ENCODE peak calls at places on chromosomes 3 and 15, in four cellular contexts. One of them, this sample, is unnamed.
A peak's percentile ranks its signal among the peaks of the same experiment; 100 is the strongest.

GRCh38 chr15:100247228-100248225 is 94.2 kb downstream of the ADAMTS17 start:
- DNase-seq in tibial nerve: no peak
- DNase-seq in IMR-90: no peak
- DNase-seq in brain microvascular endothelial cell: no peak
- DNase-seq in this sample: no peak

GRCh38 chr3:175885196-175885766 is 1026.1 kb downstream of the NAALADL2 start:
- DNase-seq in brain microvascular endothelial cell: no peak
- DNase-seq in tibial nerve: no peak
- DNase-seq in IMR-90: no peak
- DNase-seq in this sample: no peak

GRCh38 chr3:67376416-67376815 is 278.0 kb downstream of the SUCLG2 start:
- DNase-seq in IMR-90: peak; percentile 21
- DNase-seq in tibial nerve: no peak
- DNase-seq in brain microvascular endothelial cell: no peak
- DNase-seq in this sample: no peak

GRCh38 chr3:100740207-100740606 is 30.9 kb downstream of the TFG start:
- DNase-seq in tibial nerve: no peak
- DNase-seq in IMR-90: no peak
- DNase-seq in brain microvascular endothelial cell: peak; percentile 7
- DNase-seq in this sample: no peak

GRCh38 chr3:154224366-154224765 is 99.9 kb downstream of the DHX36 start:
- DNase-seq in IMR-90: no peak
- DNase-seq in brain microvascular endothelial cell: no peak
- DNase-seq in tibial nerve: no peak
- DNase-seq in this sample: no peak

GRCh38 chr15:38424101-38424552 is 29.8 kb upstream of the FAM98B start:
- DNase-seq in tibial nerve: no peak
- DNase-seq in IMR-90: no peak
- DNase-seq in brain microvascular endothelial cell: no peak
- DNase-seq in this sample: no peak

GRCh38 chr3:123872621-123873020 is 11.5 kb downstream of the MYLK start:
- DNase-seq in brain microvascular endothelial cell: no peak
- DNase-seq in IMR-90: no peak
- DNase-seq in tibial nerve: no peak
- DNase-seq in this sample: no peak

GRCh38 chr3:46215810-46216414 is 7.8 kb upstream of the CCR1 start:
- DNase-seq in brain microvascular endothelial cell: peak; percentile 4
- DNase-seq in tibial nerve: no peak
- DNase-seq in IMR-90: peak; percentile 77
- DNase-seq in this sample: no peak

GRCh38 chr3:46372492-46373359 is 2.0 kb downstream of the CCR5 start:
- DNase-seq in tibial nerve: no peak
- DNase-seq in brain microvascular endothelial cell: peak; percentile 9
- DNase-seq in IMR-90: peak; percentile 29
- DNase-seq in this sample: no peak

GRCh38 chr3:148992027-148992634 is 791 bp downstream of the GYG1 start:
- DNase-seq in tibial nerve: peak; percentile 16
- DNase-seq in IMR-90: no peak
- DNase-seq in brain microvascular endothelial cell: peak; percentile 29
- DNase-seq in this sample: no peak

GRCh38 chr3:30428251-30428650 is 178.2 kb upstream of the TGFBR2 start:
- DNase-seq in brain microvascular endothelial cell: peak; percentile 48
- DNase-seq in tibial nerve: no peak
- DNase-seq in IMR-90: peak; percentile 68
- DNase-seq in this sample: no peak

GRCh38 chr3:22318325-22318724 is 567.3 kb upstream of the ZNF385D start:
- DNase-seq in brain microvascular endothelial cell: peak; percentile 14
- DNase-seq in IMR-90: no peak
- DNase-seq in tibial nerve: no peak
- DNase-seq in this sample: no peak

GRCh38 chr15:65924004-65924403 is 54.7 kb downstream of the RAB11A start:
- DNase-seq in tibial nerve: no peak
- DNase-seq in IMR-90: no peak
- DNase-seq in brain microvascular endothelial cell: no peak
- DNase-seq in this sample: no peak

GRCh38 chr15:93382196-93382820 is 293.3 kb upstream of the RGMA start:
- DNase-seq in tibial nerve: no peak
- DNase-seq in IMR-90: no peak
- DNase-seq in brain microvascular endothelial cell: no peak
- DNase-seq in this sample: no peak

GRCh38 chr3:140342668-140343067 is 335.2 kb upstream of the TRIM42 start:
- DNase-seq in IMR-90: no peak
- DNase-seq in tibial nerve: no peak
- DNase-seq in brain microvascular endothelial cell: no peak
- DNase-seq in this sample: no peak

GRCh38 chr3:170506556-170506955 is 79.3 kb downstream of the SLC7A14 start:
- DNase-seq in brain microvascular endothelial cell: peak; percentile 33
- DNase-seq in IMR-90: peak; percentile 71
- DNase-seq in tibial nerve: no peak
- DNase-seq in this sample: no peak

GRCh38 chr3:72953325-72953956 is 43.2 kb upstream of the PPP4R2 start:
- DNase-seq in brain microvascular endothelial cell: no peak
- DNase-seq in IMR-90: peak; percentile 30
- DNase-seq in tibial nerve: no peak
- DNase-seq in this sample: no peak

GRCh38 chr3:107666853-107667252 is 144.1 kb downstream of the BBX start:
- DNase-seq in tibial nerve: no peak
- DNase-seq in IMR-90: no peak
- DNase-seq in brain microvascular endothelial cell: no peak
- DNase-seq in this sample: no peak

GRCh38 chr15:65862682-65863081 is 6.6 kb upstream of the RAB11A start:
- DNase-seq in IMR-90: peak; percentile 56
- DNase-seq in tibial nerve: no peak
- DNase-seq in brain microvascular endothelial cell: peak; percentile 75
- DNase-seq in this sample: peak; percentile 49

GRCh38 chr3:117630885-117631284 is 921.3 kb downstream of the TUSC7 start:
- DNase-seq in tibial nerve: no peak
- DNase-seq in brain microvascular endothelial cell: no peak
- DNase-seq in IMR-90: peak; percentile 35
- DNase-seq in this sample: no peak

GRCh38 chr3:139493826-139494385 is 17.6 kb upstream of the RBP2 start:
- DNase-seq in brain microvascular endothelial cell: no peak
- DNase-seq in tibial nerve: no peak
- DNase-seq in IMR-90: no peak
- DNase-seq in this sample: no peak

GRCh38 chr3:107881517-107881916 is 209.3 kb downstream of the CD47 start:
- DNase-seq in brain microvascular endothelial cell: no peak
- DNase-seq in IMR-90: peak; percentile 41
- DNase-seq in tibial nerve: no peak
- DNase-seq in this sample: no peak

GRCh38 chr15:44584162-44584749 is 47.3 kb downstream of the EIF3J start:
- DNase-seq in tibial nerve: no peak
- DNase-seq in brain microvascular endothelial cell: no peak
- DNase-seq in IMR-90: no peak
- DNase-seq in this sample: peak; percentile 71

DNA sequence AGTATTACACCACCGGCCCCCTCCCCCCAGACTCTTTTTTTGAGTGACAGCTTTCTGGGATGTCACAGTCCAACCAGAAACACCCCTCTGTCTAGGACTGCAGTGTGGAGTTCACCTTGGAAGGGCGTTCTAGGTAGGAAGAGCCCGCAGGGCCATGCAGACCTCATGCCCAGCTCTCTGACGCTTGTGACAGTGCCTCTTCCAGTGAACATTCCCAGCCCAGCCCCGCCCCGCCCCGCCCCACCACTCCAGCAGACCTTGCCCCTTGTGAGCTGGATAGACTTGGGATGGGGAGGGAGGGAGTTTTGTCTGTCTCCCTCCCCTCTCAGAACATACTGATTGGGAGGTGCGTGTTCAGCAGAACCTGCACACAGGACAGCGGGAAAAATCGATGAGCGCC is 63.6 kb downstream of the AAGAB start:
- DNase-seq in tibial nerve: no peak
- DNase-seq in IMR-90: peak; percentile 0
- DNase-seq in brain microvascular endothelial cell: no peak
- DNase-seq in this sample: no peak
- H3K36me3 ChIP-seq in tibial nerve: no peaks in the 10 kb centered on the region
- H3K36me3 ChIP-seq in IMR-90: peaks cover 85% of the 10 kb centered on the region
- H3K36me3 ChIP-seq in brain microvascular endothelial cell: peaks cover 84% of the 10 kb centered on the region
- H3K36me3 ChIP-seq in this sample: peaks cover 20% of the 10 kb centered on the region

DNA sequence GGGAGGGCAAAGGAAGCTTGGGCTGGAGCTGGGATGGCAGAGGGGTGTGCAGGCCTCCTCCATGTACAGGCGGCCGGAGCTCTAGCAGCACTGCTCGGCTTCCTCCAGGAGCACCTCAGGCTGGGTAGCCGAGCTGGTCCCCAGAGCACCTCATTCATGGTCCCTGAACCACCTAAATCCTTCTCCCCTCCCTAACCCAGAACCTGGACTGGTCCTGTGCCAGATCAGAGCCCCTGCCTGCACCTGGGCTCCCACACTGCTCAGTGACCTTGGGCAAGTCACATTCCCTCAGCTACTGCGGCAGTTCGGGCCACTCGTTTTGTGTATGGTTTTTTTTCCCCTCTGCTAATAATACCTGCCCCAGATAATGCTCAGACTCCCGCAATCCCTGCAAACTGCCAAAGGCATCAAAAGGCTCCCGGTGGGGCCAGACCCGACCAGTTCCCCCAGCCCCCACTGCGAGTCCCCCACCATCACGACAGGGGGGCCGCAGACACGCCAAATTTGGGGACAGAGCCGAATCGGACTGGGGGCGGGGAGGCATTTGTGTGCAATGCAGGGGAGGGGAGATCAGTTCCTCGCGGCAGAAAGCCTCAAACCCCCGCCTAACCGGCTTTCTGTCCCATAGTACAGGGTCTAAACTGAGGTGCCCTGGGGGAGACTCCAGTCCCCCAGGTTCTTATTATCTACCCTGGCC is 1.3 kb downstream of the SEMA7A start:
- DNase-seq in brain microvascular endothelial cell: no peak
- DNase-seq in IMR-90: no peak
- DNase-seq in tibial nerve: no peak
- DNase-seq in this sample: no peak
- H3K4me3 ChIP-seq in brain microvascular endothelial cell: peak overlapping the region; percentile 94
- H3K4me3 ChIP-seq in IMR-90: peak overlapping the region; percentile 98
- H3K4me3 ChIP-seq in tibial nerve: peak overlapping the region; percentile 97
- H3K4me3 ChIP-seq in this sample: peak overlapping the region; percentile 53

GRCh38 chr3:126465928-126466564 is 9.6 kb downstream of the ZXDC start:
- DNase-seq in tibial nerve: no peak
- DNase-seq in IMR-90: no peak
- DNase-seq in brain microvascular endothelial cell: no peak
- DNase-seq in this sample: no peak

GRCh38 chr3:126464494-126464893 is 11.2 kb downstream of the ZXDC start:
- DNase-seq in IMR-90: no peak
- DNase-seq in brain microvascular endothelial cell: no peak
- DNase-seq in tibial nerve: no peak
- DNase-seq in this sample: no peak

GRCh38 chr3:126464093-126464492 is 11.6 kb downstream of the ZXDC start:
- DNase-seq in tibial nerve: no peak
- DNase-seq in IMR-90: no peak
- DNase-seq in brain microvascular endothelial cell: no peak
- DNase-seq in this sample: no peak

GRCh38 chr3:126463521-126463920 is 12.2 kb downstream of the ZXDC start:
- DNase-seq in tibial nerve: no peak
- DNase-seq in brain microvascular endothelial cell: no peak
- DNase-seq in IMR-90: no peak
- DNase-seq in this sample: no peak

GRCh38 chr3:126464997-126465396 is 10.7 kb downstream of the ZXDC start:
- DNase-seq in tibial nerve: no peak
- DNase-seq in brain microvascular endothelial cell: no peak
- DNase-seq in IMR-90: no peak
- DNase-seq in this sample: no peak
- H3K36me3 ChIP-seq in tibial nerve: peaks cover 5% of the 10 kb centered on the region
- H3K36me3 ChIP-seq in brain microvascular endothelial cell: peaks cover 72% of the 10 kb centered on the region
- H3K36me3 ChIP-seq in IMR-90: peaks cover 84% of the 10 kb centered on the region
- H3K36me3 ChIP-seq in this sample: peaks cover 76% of the 10 kb centered on the region

GRCh38 chr15:59313703-59314332 is 58.9 kb downstream of the MYO1E start:
- DNase-seq in tibial nerve: peak; percentile 41
- DNase-seq in brain microvascular endothelial cell: no peak
- DNase-seq in IMR-90: peak; percentile 47
- DNase-seq in this sample: no peak
- H3K4me3 ChIP-seq in tibial nerve: no peak overlapping the region
- H3K4me3 ChIP-seq in brain microvascular endothelial cell: no peak overlapping the region
- H3K4me3 ChIP-seq in IMR-90: no peak overlapping the region
- H3K4me3 ChIP-seq in this sample: no peak overlapping the region

DNA sequence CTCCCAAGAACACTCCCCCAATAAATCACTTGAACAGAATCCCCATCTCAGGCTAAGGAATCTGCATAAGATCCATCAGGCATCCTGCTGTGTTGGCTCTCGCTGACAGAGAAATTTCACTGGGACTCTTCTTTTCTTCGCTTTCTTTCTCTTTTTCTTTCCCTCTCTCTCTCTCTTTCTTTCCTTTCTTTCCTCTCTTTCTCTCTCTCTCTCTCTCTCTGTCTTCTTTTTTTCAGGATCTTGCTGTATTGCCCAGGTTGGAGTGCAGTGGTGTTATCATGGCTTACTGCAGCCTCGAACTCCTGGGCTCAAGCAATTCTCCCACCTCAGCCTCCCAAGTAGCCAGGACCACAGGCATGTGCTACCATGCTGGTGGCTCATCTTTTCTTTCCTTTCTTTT is 4.5 kb upstream of the SLC28A1 start:
- DNase-seq in IMR-90: no peak
- DNase-seq in brain microvascular endothelial cell: no peak
- DNase-seq in tibial nerve: no peak
- DNase-seq in this sample: no peak
- H3K36me3 ChIP-seq in IMR-90: no peaks in the 10 kb centered on the region
- H3K36me3 ChIP-seq in brain microvascular endothelial cell: no peaks in the 10 kb centered on the region
- H3K36me3 ChIP-seq in tibial nerve: no peaks in the 10 kb centered on the region
- H3K36me3 ChIP-seq in this sample: no peaks in the 10 kb centered on the region

This sample was measured in CD8-positive, alpha-beta memory T cell.